ENCODE peak calls at places on chromosomes 13 and 19, in ten cellular contexts. I is progenitor cell of endocrine pancreas, D is astrocyte of the spinal cord, W is tibial nerve, N is fibroblast of lung, P is cardiac fibroblast, M is heart right ventricle, L is ascending aorta, S is choroid plexus epithelial cell, E is brain microvascular endothelial cell. U is an unnamed sample.

GRCh38 chr19:42380155-42380554 is 9.9 kb downstream of the CNFN start:
- DNase-seq in I (no peak), D (no peak), W (no peak), N (no peak), P (no peak), M (no peak), L (no peak), S (no peak), E (no peak), U (no peak)

GRCh38 chr13:62556973-62557372 is 1141.3 kb upstream of the PCDH20 start:
- DNase-seq in I (no peak), D (no peak), W (no peak), N (no peak), P (no peak), M (no peak), L (no peak), S (no peak), E (no peak), U (no peak)

GRCh38 chr19:2963122-2963521 is 14.2 kb upstream of the TLE6 start:
- DNase-seq in I (no peak), D (no peak), W (no peak), N (no peak), P (no peak), M (no peak), L (no peak), S (no peak), E (no peak), U (no peak)

GRCh38 chr13:109345433-109345941 is 440.9 kb downstream of the IRS2 start:
- DNase-seq in I (no peak), D (peak; percentile 79), W (no peak), N (peak; percentile 19), P (peak; percentile 61), M (no peak), L (no peak), S (peak; percentile 68), E (peak; percentile 65), U (peak; percentile 72)

GRCh38 chr19:34232566-34233481 is 21.5 kb upstream of the GARRE1 start:
- DNase-seq in I (no peak), D (peak; percentile 96), W (no peak), N (peak; percentile 88), P (peak; percentile 95), M (peak; percentile 57), L (peak; percentile 77), S (peak; percentile 94), E (peak; percentile 92), U (peak; percentile 96)

GRCh38 chr13:31246918-31247317 is 47.1 kb downstream of the B3GLCT start:
- DNase-seq in I (no peak), D (no peak), W (no peak), N (no peak), P (no peak), M (no peak), L (no peak), S (no peak), E (no peak), U (no peak)

GRCh38 chr13:32804673-32805260 is 211.5 kb upstream of the KL start:
- DNase-seq in I (no peak), D (peak; percentile 34), W (no peak), N (peak; percentile 46), P (peak; percentile 38), M (no peak), L (no peak), S (peak; percentile 55), E (no peak), U (no peak)

GRCh38 chr19:9075064-9075964 is 11.5 kb upstream of the OR1M1 start:
- DNase-seq in I (no peak), D (peak; percentile 98), W (peak; percentile 30), N (peak; percentile 92), P (peak; percentile 98), M (peak; percentile 44), L (peak; percentile 71), S (peak; percentile 98), E (peak; percentile 97), U (peak; percentile 95)

GRCh38 chr13:40469581-40470282 is 196.7 kb downstream of the FOXO1 start:
- DNase-seq in I (no peak), D (no peak), W (no peak), N (no peak), P (no peak), M (no peak), L (peak; percentile 57), S (no peak), E (no peak), U (no peak)

GRCh38 chr19:27654266-27654990 is 1558.5 kb downstream of the UQCRFS1 start:
- DNase-seq in I (peak; percentile 0), D (no peak), W (no peak), N (no peak), P (no peak), M (no peak), L (no peak), S (no peak), E (no peak), U (no peak)

GRCh38 chr13:98972627-98973026 is 5.2 kb downstream of the DOCK9 start:
- DNase-seq in I (no peak), D (peak; percentile 74), W (no peak), N (no peak), P (peak; percentile 64), M (no peak), L (no peak), S (peak; percentile 83), E (peak; percentile 88), U (peak; percentile 85)

GRCh38 chr13:106105153-106105552 is 430.3 kb downstream of the EFNB2 start:
- DNase-seq in I (no peak), D (no peak), W (no peak), N (no peak), P (peak; percentile 42), M (no peak), L (no peak), S (no peak), E (no peak), U (peak; percentile 9)

GRCh38 chr13:78700121-78700910 is 41.4 kb upstream of the OBI1 start:
- DNase-seq in I (no peak), D (peak; percentile 34), W (no peak), N (peak; percentile 84), P (peak; percentile 67), M (no peak), L (no peak), S (peak; percentile 64), E (no peak), U (peak; percentile 3)

GRCh38 chr13:109074853-109075252 is 445.4 kb downstream of the MYO16 start:
- DNase-seq in I (no peak), D (no peak), W (no peak), N (no peak), P (no peak), M (no peak), L (no peak), S (no peak), E (no peak), U (no peak)

GRCh38 chr19:33177417-33177976 is 16.6 kb upstream of the LRP3 start:
- DNase-seq in I (peak; percentile 60), D (peak; percentile 2), W (no peak), N (no peak), P (no peak), M (no peak), L (no peak), S (no peak), E (peak; percentile 53), U (no peak)

GRCh38 chr13:74511523-74511922 is 377.3 kb upstream of the KLF12 start:
- DNase-seq in I (no peak), D (no peak), W (no peak), N (no peak), P (no peak), M (no peak), L (no peak), S (no peak), E (no peak), U (no peak)
- TF ChIP-seq CTCF in I (no peak), D (no peak), W (no peak), N (no peak), P (no peak), M (no peak), L (no peak), S (no peak), E (no peak), U (no peak)

DNA sequence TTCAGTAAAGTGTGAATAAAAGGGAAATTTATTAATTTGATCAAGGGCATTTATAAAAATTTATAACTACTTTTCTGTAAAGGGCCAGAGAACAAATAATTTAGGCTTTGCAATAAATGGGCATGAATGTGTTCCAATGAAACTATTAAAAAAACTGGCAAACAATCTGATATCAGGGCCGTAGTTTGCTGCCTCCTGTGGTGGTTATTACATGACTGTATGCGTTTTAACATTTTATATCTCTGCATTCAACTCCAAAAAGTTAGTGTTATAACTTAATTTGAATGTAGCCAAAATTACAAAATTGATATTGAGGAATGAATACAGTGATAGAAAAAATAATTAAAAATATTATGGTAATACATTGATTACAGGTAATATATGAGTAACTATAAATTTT is 80.5 kb upstream of the POSTN start:
- DNase-seq in I (no peak), D (no peak), W (no peak), N (no peak), P (no peak), M (no peak), L (no peak), S (peak; percentile 26), E (no peak), U (no peak)
- TF ChIP-seq CTCF in I (peak; percentile 38), D (peak; percentile 30), W (no peak), N (peak; percentile 12), P (peak; percentile 40), M (no peak), L (no peak), S (peak; percentile 53), E (peak; percentile 54), U (peak; percentile 60)

GRCh38 chr19:17716309-17716929 is 2.9 kb upstream of the MAP1S start:
- DNase-seq in I (no peak), D (no peak), W (no peak), N (no peak), P (no peak), M (no peak), L (no peak), S (no peak), E (no peak), U (no peak)
- TF ChIP-seq CTCF in I (no peak), D (no peak), W (no peak), N (no peak), P (peak; percentile 7), M (no peak), L (no peak), S (peak; percentile 35), E (peak; percentile 36), U (peak; percentile 66)

DNA sequence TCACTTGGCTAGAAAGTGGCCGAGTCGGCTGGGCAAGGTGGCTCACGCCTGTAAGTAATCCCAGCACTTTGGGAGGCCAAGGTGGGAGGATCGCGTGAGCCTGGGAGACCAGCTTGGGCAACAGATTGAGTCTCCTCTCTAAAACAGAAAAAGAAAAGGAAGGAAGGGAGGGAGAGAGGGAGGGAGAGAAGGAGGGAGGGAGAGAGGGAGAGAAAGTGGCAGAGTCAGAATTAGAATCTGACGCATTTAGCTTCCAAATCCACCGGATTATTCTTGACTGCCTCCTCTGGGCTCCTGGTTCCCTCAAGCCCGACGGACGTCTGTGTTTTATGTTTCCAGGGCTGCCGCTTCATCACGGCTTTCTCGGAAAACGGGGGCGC is 22.5 kb downstream of the LRFN3 start:
- DNase-seq in I (no peak), D (no peak), W (no peak), N (no peak), P (no peak), M (no peak), L (no peak), S (no peak), E (no peak), U (no peak)
- TF ChIP-seq CTCF in I (no peak), D (no peak), W (no peak), N (no peak), P (no peak), M (no peak), L (no peak), S (no peak), E (no peak), U (no peak)